ENCODE peak calls at places on chromosomes 1 and 21, in eight cellular contexts. B, D, I, C, M, H, N and A are unnamed samples.

GRCh38 chr1:56286506-56286905 is 292.9 kb downstream of the PLPP3 start:
- DNase-seq in B (no peak), D (no peak), I (no peak), H (no peak), C (no peak), N (no peak), M (no peak), A (no peak)

GRCh38 chr1:32714277-32714676 is 11.7 kb upstream of the SYNC start:
- DNase-seq in H (no peak), D (no peak), C (no peak), M (no peak), N (no peak), I (no peak), B (no peak), A (no peak)

GRCh38 chr21:42526379-42526727 is 12.7 kb downstream of the SLC37A1 start:
- DNase-seq in B (peak), C (no peak), N (peak), M (no peak), I (no peak), H (no peak), D (no peak), A (peak)

GRCh38 chr21:42093991-42094417 is 22.9 kb downstream of the UMODL1 start:
- DNase-seq in I (no peak), M (no peak), N (peak), C (no peak), H (no peak), B (no peak), D (peak), A (no peak)

GRCh38 chr1:235024045-235024439 is 104.6 kb downstream of the TOMM20 start:
- DNase-seq in C (no peak), I (no peak), N (no peak), B (no peak), M (no peak), D (no peak), H (no peak), A (peak)

GRCh38 chr1:219498666-219499065 is 114.2 kb downstream of the ZC3H11B start:
- DNase-seq in H (no peak), B (no peak), C (no peak), D (peak), N (no peak), M (no peak), I (no peak), A (no peak)

GRCh38 chr1:41387667-41388091 is 26.4 kb downstream of the FOXO6 start:
- DNase-seq in I (no peak), N (peak), C (no peak), B (peak), H (peak), D (peak), M (no peak), A (no peak)

GRCh38 chr21:44967082-44968047 is 27.5 kb downstream of the SLX9 start:
- DNase-seq in B (no peak), I (no peak), H (no peak), N (no peak), C (no peak), D (no peak), M (no peak), A (no peak)

GRCh38 chr1:91655912-91656449 is 155.3 kb downstream of the CDC7 start:
- DNase-seq in C (no peak), B (no peak), N (no peak), H (no peak), I (no peak), M (no peak), D (no peak), A (no peak)

GRCh38 chr1:8939362-8939995 is 6.2 kb upstream of the CA6 start:
- DNase-seq in B (no peak), H (no peak), N (no peak), C (no peak), D (peak), M (no peak), I (no peak), A (no peak)